ENCODE peak calls at places on chromosomes 4 and X, in eight cellular contexts. U, P, C, Z, N, E, S and M are unnamed samples. For H3K36me3 and H3K4me1, the result is how much of the 10 kb centered on the place peaks cover.

GRCh38 chrX:119756926-119757635 is 1.3 kb upstream of the SOWAHD start:
- DNase-seq in P (no peak), C (no peak), N (no peak), S (peak), Z (peak), U (no peak), E (no peak), M (no peak)

GRCh38 chr4:76589402-76589801 is 154.4 kb downstream of the SHROOM3 start:
- DNase-seq in Z (peak), E (no peak), U (peak), P (peak), C (no peak), N (peak), S (peak), M (no peak)

GRCh38 chrX:3044671-3045070 is 3.4 kb downstream of the ARSF start:
- DNase-seq in Z (no peak), S (no peak), P (no peak), E (no peak), C (no peak), U (no peak), N (no peak), M (no peak)

GRCh38 chr4:53640576-53641459 is 49.5 kb upstream of the LNX1 start:
- DNase-seq in C (no peak), S (no peak), Z (no peak), U (no peak), P (no peak), E (no peak), N (peak), M (no peak)

GRCh38 chr4:17502764-17503163 is 9.1 kb downstream of the QDPR start:
- DNase-seq in S (no peak), N (no peak), Z (no peak), C (no peak), U (peak), P (no peak), E (no peak), M (no peak)

GRCh38 chr4:95231713-95232112 is 317.1 kb downstream of the UNC5C start:
- DNase-seq in U (no peak), P (no peak), E (no peak), S (peak), C (no peak), Z (peak), N (no peak), M (no peak)

GRCh38 chr4:86338989-86339388 is 20.9 kb downstream of the MAPK10 start:
- DNase-seq in N (peak), P (peak), E (no peak), U (peak), S (no peak), Z (no peak), C (no peak), M (peak)

GRCh38 chr4:97153042-97153441 is 990.2 kb downstream of the STPG2 start:
- DNase-seq in N (peak), Z (peak), P (peak), C (peak), S (no peak), E (no peak), U (peak), M (no peak)

GRCh38 chr4:109816082-109816442 is 500 bp downstream of the GAR1 start:
- DNase-seq in P (peak), N (no peak), C (no peak), Z (peak), S (peak), U (peak), E (no peak), M (no peak)

GRCh38 chr4:69831646-69832325 is 28.2 kb downstream of the SULT1E1 start:
- DNase-seq in P (no peak), E (peak), N (no peak), Z (peak), S (peak), U (no peak), C (no peak), M (no peak)

GRCh38 chrX:136936183-136936549 is 55.6 kb upstream of the RBMX start:
- DNase-seq in U (no peak), E (no peak), C (no peak), N (peak), S (no peak), Z (no peak), P (no peak), M (no peak)

GRCh38 chrX:136931661-136932060 is 51.1 kb upstream of the RBMX start:
- DNase-seq in E (no peak), P (no peak), Z (no peak), U (no peak), C (no peak), S (no peak), N (no peak), M (no peak)

GRCh38 chrX:136933617-136934145 is 53.2 kb upstream of the RBMX start:
- DNase-seq in U (no peak), S (no peak), Z (no peak), C (no peak), E (no peak), P (no peak), N (peak), M (no peak)
- H3K4me3 ChIP-seq in U (no peak), S (no peak), Z (no peak), C (no peak), E (peak), P (no peak), N (no peak), M (no peak)

GRCh38 chrX:18889982-18890381 is 93.9 kb downstream of the PHKA2 start:
- DNase-seq in Z (no peak), U (no peak), P (no peak), C (no peak), S (no peak), N (no peak), E (no peak), M (no peak)
- H3K36me3 ChIP-seq in Z (under half), U (under half), P (under half), C (under half), S (under half), N (under half), E (under half), M (under half)

DNA sequence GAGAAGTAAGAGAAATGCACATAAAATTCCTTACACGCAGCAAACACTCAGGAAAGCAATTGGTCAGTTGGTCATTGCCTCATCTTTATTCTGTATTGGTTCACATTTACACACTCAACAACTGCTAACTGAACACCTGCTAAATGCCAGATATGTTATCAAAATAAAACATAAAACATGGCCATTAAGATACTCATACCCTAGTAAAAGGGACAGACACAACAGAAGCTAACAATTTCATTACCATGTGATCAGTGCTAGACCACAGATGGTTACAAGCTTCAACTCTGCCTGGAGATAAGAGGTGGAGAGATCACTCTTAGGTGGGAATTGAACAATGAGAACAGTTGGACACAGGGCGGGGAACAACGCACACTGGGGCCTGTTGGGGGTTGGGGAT is 26.2 kb downstream of the TEC start:
- DNase-seq in U (no peak), S (no peak), N (no peak), P (no peak), Z (no peak), E (no peak), C (no peak), M (no peak)
- H3K4me1 ChIP-seq in U (under half), S (under half), N (under half), P (under half), Z (under half), E (under half), C (under half), M (under half)

DNA sequence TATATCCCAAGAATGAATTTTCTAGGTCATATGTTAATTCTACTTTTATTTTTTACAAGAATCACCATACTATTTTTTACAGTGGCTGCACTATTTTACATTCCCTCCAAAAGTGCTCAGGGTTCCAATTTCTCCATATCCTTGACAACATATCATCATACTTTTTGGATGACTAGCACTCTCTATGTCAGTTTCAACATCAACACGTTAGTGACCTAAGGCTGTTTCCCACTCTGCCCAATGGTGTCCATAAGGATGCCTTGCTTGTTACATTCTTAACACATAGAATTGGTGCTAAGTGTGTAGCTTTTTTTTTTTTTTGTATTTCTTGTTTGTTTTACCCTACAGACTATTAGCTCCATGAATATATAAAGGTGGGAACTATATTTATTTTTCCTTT is 175.4 kb downstream of the PCDH10 start:
- DNase-seq in P (no peak), E (no peak), N (no peak), S (no peak), U (no peak), C (no peak), Z (no peak), M (no peak)
- H3K4me3 ChIP-seq in P (no peak), E (no peak), N (no peak), S (no peak), U (no peak), C (no peak), Z (no peak), M (no peak)

DNA sequence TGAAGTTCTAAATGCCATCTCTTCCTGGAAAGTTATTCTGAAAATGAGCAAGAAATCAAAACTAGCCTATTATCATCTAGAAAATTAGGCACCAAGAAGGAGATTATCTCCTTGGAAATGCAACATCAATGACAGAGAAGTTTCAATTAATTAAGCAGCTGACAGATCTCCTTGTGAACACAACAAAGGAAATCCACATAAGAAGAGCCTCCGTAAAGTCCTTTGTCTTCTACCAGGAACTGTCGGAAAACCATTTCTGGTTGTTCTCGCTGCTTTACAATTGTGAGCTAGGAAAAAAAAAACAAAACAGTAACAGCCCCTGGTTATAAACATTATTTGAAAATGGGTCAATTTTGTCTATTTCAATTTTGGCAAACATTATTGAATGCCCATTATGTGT is 38.2 kb downstream of the METTL14 start:
- DNase-seq in Z (no peak), U (no peak), C (no peak), S (no peak), E (no peak), N (no peak), P (no peak), M (no peak)
- H3K36me3 ChIP-seq in Z (under half), U (under half), C (half or more), S (under half), E (half or more), N (under half), P (half or more), M (half or more)

GRCh38 chr4:183757105-183757504 is 98.0 kb downstream of the TRAPPC11 start:
- DNase-seq in C (no peak), N (peak), S (no peak), Z (no peak), P (no peak), E (no peak), U (peak), M (no peak)
- H3K4me1 ChIP-seq in C (under half), N (under half), S (under half), Z (under half), P (under half), E (under half), U (under half), M (under half)

DNA sequence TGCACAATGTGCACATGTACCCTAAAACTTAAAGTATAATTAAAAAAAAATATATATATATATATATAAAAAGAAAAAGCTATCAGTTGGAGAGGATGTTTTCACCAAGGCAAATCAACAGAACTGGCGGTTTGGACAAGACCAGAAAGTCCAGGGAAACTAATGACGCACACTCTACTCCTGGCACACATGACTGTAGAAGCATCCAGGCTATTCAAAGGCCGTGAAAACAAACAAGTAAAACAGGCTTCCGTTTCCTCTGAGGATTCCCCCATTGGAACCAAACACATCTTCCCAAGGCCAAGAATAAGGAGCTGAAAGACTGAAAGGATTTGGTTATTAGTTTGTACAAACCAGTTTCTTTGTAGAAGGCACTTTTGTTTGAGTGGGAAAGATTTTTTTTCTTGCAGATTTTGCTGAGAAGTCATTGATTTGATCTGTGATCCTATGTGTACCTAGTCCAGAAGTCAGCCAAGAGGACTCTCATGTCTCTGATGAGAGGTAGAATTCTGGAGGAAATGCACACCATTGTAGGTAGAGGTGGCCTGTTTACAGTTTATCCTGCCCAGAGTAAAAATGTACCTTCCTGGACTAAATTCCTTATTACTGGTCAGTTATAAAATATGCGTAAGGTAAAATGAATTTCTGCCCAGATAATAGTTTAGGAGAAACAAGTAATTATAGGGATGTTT is 66.4 kb downstream of the DMP1 start:
- DNase-seq in U (no peak), S (no peak), C (no peak), N (peak), E (no peak), P (no peak), Z (no peak), M (peak)
- H3K4me3 ChIP-seq in U (no peak), S (no peak), C (no peak), N (no peak), E (no peak), P (no peak), Z (no peak), M (no peak)

GRCh38 chr4:173578956-173579355 is 48.9 kb upstream of the HAND2 start:
- DNase-seq in S (no peak), U (no peak), Z (no peak), N (no peak), P (no peak), E (no peak), C (no peak), M (no peak)

GRCh38 chr4:173585876-173586572 is 56.0 kb upstream of the HAND2 start:
- DNase-seq in C (no peak), Z (no peak), P (no peak), E (no peak), U (no peak), N (no peak), S (no peak), M (no peak)

GRCh38 chr4:173584506-173584905 is 54.5 kb upstream of the HAND2 start:
- DNase-seq in E (no peak), Z (no peak), C (peak), N (no peak), S (no peak), P (no peak), U (no peak), M (no peak)
- H3K36me3 ChIP-seq in E (under half), Z (under half), C (under half), N (under half), S (under half), P (under half), U (under half), M (under half)

DNA sequence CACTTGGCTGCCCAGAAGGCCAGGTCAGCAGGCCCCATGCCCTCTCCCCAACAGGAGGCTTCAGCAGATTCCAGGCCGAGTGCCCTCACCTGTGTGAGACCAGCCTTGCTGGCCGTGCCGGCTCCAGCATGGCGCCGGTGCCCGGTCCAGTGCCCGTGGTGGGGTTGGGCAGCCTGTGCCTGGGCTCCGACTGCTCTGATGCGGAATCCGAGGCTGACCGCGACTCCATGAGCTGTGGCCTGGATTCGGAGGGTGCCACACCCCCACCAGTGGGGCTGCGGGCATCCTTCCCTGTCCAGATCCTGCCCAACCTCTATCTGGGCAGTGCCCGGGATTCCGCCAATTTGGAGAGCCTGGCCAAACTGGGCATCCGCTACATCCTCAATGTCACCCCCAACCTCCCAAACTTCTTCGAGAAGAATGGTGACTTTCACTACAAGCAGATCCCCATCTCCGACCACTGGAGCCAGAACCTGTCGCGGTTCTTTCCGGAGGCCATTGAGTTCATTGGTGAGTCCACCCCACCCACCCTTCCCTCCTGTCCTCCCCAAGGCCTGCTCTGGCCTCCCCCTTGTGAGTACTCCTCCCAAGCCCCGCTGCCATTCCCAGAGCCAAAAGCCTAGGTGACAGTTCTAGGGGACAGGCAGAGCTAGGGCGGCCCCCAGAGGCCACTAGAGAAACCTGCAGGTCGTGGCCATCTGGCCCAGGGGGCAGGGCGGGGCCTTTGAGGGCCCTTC is 2.3 kb downstream of the DUSP9 start:
- DNase-seq in Z (peak), U (no peak), S (no peak), C (peak), P (no peak), E (peak), N (peak), M (no peak)
- H3K4me1 ChIP-seq in Z (under half), U (under half), S (under half), C (under half), P (under half), E (under half), N (under half), M (under half)